ENCODE peak calls at places on chromosomes 2 and 18, in nine cellular contexts. One of them, this sample, is unnamed.

GRCh38 chr2:29295843-29296242 is 180.6 kb downstream of the CLIP4 start:
- DNase-seq in fibroblast of the conjunctiva: no peak
- DNase-seq in GM06990: no peak
- DNase-seq in dermis microvascular lymphatic vessel endothelial cell: no peak
- DNase-seq in AG04450: no peak
- DNase-seq in HCT116: peak
- DNase-seq in GM04504: no peak
- DNase-seq in IMR-90: peak
- DNase-seq in islet precursor cell: no peak
- DNase-seq in this sample: peak

GRCh38 chr2:13227543-13227942 is 510.8 kb downstream of the TRIB2 start:
- DNase-seq in fibroblast of the conjunctiva: no peak
- DNase-seq in GM06990: no peak
- DNase-seq in dermis microvascular lymphatic vessel endothelial cell: no peak
- DNase-seq in AG04450: no peak
- DNase-seq in HCT116: no peak
- DNase-seq in GM04504: no peak
- DNase-seq in IMR-90: no peak
- DNase-seq in islet precursor cell: no peak
- DNase-seq in this sample: no peak

GRCh38 chr2:109609352-109610024 is 4.3 kb downstream of the SEPTIN10 start:
- DNase-seq in fibroblast of the conjunctiva: no peak
- DNase-seq in GM06990: no peak
- DNase-seq in dermis microvascular lymphatic vessel endothelial cell: no peak
- DNase-seq in AG04450: no peak
- DNase-seq in HCT116: peak
- DNase-seq in GM04504: peak
- DNase-seq in IMR-90: peak
- DNase-seq in islet precursor cell: peak
- DNase-seq in this sample: peak

GRCh38 chr2:20541305-20541640 is 94.4 kb downstream of the RHOB start:
- DNase-seq in fibroblast of the conjunctiva: no peak
- DNase-seq in GM06990: no peak
- DNase-seq in dermis microvascular lymphatic vessel endothelial cell: no peak
- DNase-seq in AG04450: no peak
- DNase-seq in HCT116: no peak
- DNase-seq in GM04504: no peak
- DNase-seq in IMR-90: no peak
- DNase-seq in islet precursor cell: no peak
- DNase-seq in this sample: no peak

GRCh38 chr18:51009071-51009470 is 20.9 kb upstream of the SMAD4 start:
- DNase-seq in fibroblast of the conjunctiva: no peak
- DNase-seq in GM06990: no peak
- DNase-seq in dermis microvascular lymphatic vessel endothelial cell: no peak
- DNase-seq in AG04450: no peak
- DNase-seq in HCT116: no peak
- DNase-seq in GM04504: no peak
- DNase-seq in IMR-90: peak
- DNase-seq in islet precursor cell: no peak
- DNase-seq in this sample: peak

GRCh38 chr2:85976106-85976920 is 87.5 kb upstream of the ST3GAL5 start:
- DNase-seq in fibroblast of the conjunctiva: no peak
- DNase-seq in GM06990: no peak
- DNase-seq in dermis microvascular lymphatic vessel endothelial cell: no peak
- DNase-seq in AG04450: no peak
- DNase-seq in HCT116: no peak
- DNase-seq in GM04504: no peak
- DNase-seq in IMR-90: no peak
- DNase-seq in islet precursor cell: peak
- DNase-seq in this sample: no peak

GRCh38 chr18:63970803-63971191 is 916 bp downstream of the SERPINB8 start:
- DNase-seq in fibroblast of the conjunctiva: no peak
- DNase-seq in GM06990: no peak
- DNase-seq in dermis microvascular lymphatic vessel endothelial cell: no peak
- DNase-seq in AG04450: no peak
- DNase-seq in HCT116: no peak
- DNase-seq in GM04504: no peak
- DNase-seq in IMR-90: peak
- DNase-seq in islet precursor cell: peak
- DNase-seq in this sample: peak

GRCh38 chr2:10956006-10956790 is 44.5 kb downstream of the KCNF1 start:
- DNase-seq in fibroblast of the conjunctiva: no peak
- DNase-seq in GM06990: no peak
- DNase-seq in dermis microvascular lymphatic vessel endothelial cell: no peak
- DNase-seq in AG04450: no peak
- DNase-seq in HCT116: no peak
- DNase-seq in GM04504: no peak
- DNase-seq in IMR-90: no peak
- DNase-seq in islet precursor cell: no peak
- DNase-seq in this sample: no peak

GRCh38 chr2:44358498-44358897 is 2.8 kb downstream of the PREPL start:
- DNase-seq in fibroblast of the conjunctiva: no peak
- DNase-seq in GM06990: peak
- DNase-seq in dermis microvascular lymphatic vessel endothelial cell: no peak
- DNase-seq in AG04450: no peak
- DNase-seq in HCT116: no peak
- DNase-seq in GM04504: no peak
- DNase-seq in IMR-90: peak
- DNase-seq in islet precursor cell: no peak
- DNase-seq in this sample: peak

GRCh38 chr2:237921967-237922492 is 44.8 kb upstream of the UBE2F start:
- DNase-seq in fibroblast of the conjunctiva: no peak
- DNase-seq in GM06990: no peak
- DNase-seq in dermis microvascular lymphatic vessel endothelial cell: no peak
- DNase-seq in AG04450: no peak
- DNase-seq in HCT116: no peak
- DNase-seq in GM04504: no peak
- DNase-seq in IMR-90: no peak
- DNase-seq in islet precursor cell: no peak
- DNase-seq in this sample: no peak

GRCh38 chr2:17000083-17000482 is 334.4 kb upstream of the CYRIA start:
- DNase-seq in fibroblast of the conjunctiva: no peak
- DNase-seq in GM06990: no peak
- DNase-seq in dermis microvascular lymphatic vessel endothelial cell: no peak
- DNase-seq in AG04450: no peak
- DNase-seq in HCT116: no peak
- DNase-seq in GM04504: no peak
- DNase-seq in IMR-90: no peak
- DNase-seq in islet precursor cell: no peak
- DNase-seq in this sample: no peak

GRCh38 chr2:61426267-61426897 is 44.5 kb downstream of the USP34 start:
- DNase-seq in fibroblast of the conjunctiva: peak
- DNase-seq in GM06990: peak
- DNase-seq in dermis microvascular lymphatic vessel endothelial cell: peak
- DNase-seq in AG04450: no peak
- DNase-seq in HCT116: peak
- DNase-seq in GM04504: no peak
- DNase-seq in IMR-90: no peak
- DNase-seq in islet precursor cell: peak
- DNase-seq in this sample: peak

GRCh38 chr2:218570850-218571249 is 2.2 kb downstream of the CNOT9 start:
- DNase-seq in fibroblast of the conjunctiva: no peak
- DNase-seq in GM06990: no peak
- DNase-seq in dermis microvascular lymphatic vessel endothelial cell: no peak
- DNase-seq in AG04450: no peak
- DNase-seq in HCT116: no peak
- DNase-seq in GM04504: no peak
- DNase-seq in IMR-90: peak
- DNase-seq in islet precursor cell: no peak
- DNase-seq in this sample: peak

GRCh38 chr2:32666704-32667103 is 38.9 kb downstream of the TTC27 start:
- DNase-seq in fibroblast of the conjunctiva: no peak
- DNase-seq in GM06990: no peak
- DNase-seq in dermis microvascular lymphatic vessel endothelial cell: no peak
- DNase-seq in AG04450: no peak
- DNase-seq in HCT116: no peak
- DNase-seq in GM04504: no peak
- DNase-seq in IMR-90: no peak
- DNase-seq in islet precursor cell: no peak
- DNase-seq in this sample: no peak

GRCh38 chr2:211181626-211182025 is 625.2 kb downstream of the CPS1 start:
- DNase-seq in fibroblast of the conjunctiva: no peak
- DNase-seq in GM06990: no peak
- DNase-seq in dermis microvascular lymphatic vessel endothelial cell: no peak
- DNase-seq in AG04450: no peak
- DNase-seq in HCT116: no peak
- DNase-seq in GM04504: no peak
- DNase-seq in IMR-90: no peak
- DNase-seq in islet precursor cell: peak
- DNase-seq in this sample: no peak

GRCh38 chr2:80459028-80459427 is 154.5 kb upstream of the LRRTM1 start:
- DNase-seq in fibroblast of the conjunctiva: no peak
- DNase-seq in GM06990: no peak
- DNase-seq in dermis microvascular lymphatic vessel endothelial cell: no peak
- DNase-seq in AG04450: no peak
- DNase-seq in HCT116: no peak
- DNase-seq in GM04504: no peak
- DNase-seq in IMR-90: no peak
- DNase-seq in islet precursor cell: no peak
- DNase-seq in this sample: peak

GRCh38 chr2:107735206-107735605 is 91.5 kb upstream of the RGPD4 start:
- DNase-seq in fibroblast of the conjunctiva: no peak
- DNase-seq in GM06990: no peak
- DNase-seq in dermis microvascular lymphatic vessel endothelial cell: no peak
- DNase-seq in AG04450: no peak
- DNase-seq in HCT116: no peak
- DNase-seq in GM04504: no peak
- DNase-seq in IMR-90: no peak
- DNase-seq in islet precursor cell: no peak
- DNase-seq in this sample: no peak

GRCh38 chr2:97699765-97700444 is 13.5 kb upstream of the ZAP70 start:
- DNase-seq in fibroblast of the conjunctiva: peak
- DNase-seq in GM06990: no peak
- DNase-seq in dermis microvascular lymphatic vessel endothelial cell: peak
- DNase-seq in AG04450: peak
- DNase-seq in HCT116: peak
- DNase-seq in GM04504: peak
- DNase-seq in IMR-90: peak
- DNase-seq in islet precursor cell: peak
- DNase-seq in this sample: peak

GRCh38 chr2:168466834-168467565 is 10.9 kb downstream of the CERS6 start:
- DNase-seq in fibroblast of the conjunctiva: no peak
- DNase-seq in GM06990: no peak
- DNase-seq in dermis microvascular lymphatic vessel endothelial cell: no peak
- DNase-seq in AG04450: no peak
- DNase-seq in HCT116: no peak
- DNase-seq in GM04504: no peak
- DNase-seq in IMR-90: no peak
- DNase-seq in islet precursor cell: no peak
- DNase-seq in this sample: no peak

GRCh38 chr2:113709022-113709421 is 47.4 kb downstream of the SLC35F5 start:
- DNase-seq in fibroblast of the conjunctiva: no peak
- DNase-seq in GM06990: no peak
- DNase-seq in dermis microvascular lymphatic vessel endothelial cell: no peak
- DNase-seq in AG04450: no peak
- DNase-seq in HCT116: no peak
- DNase-seq in GM04504: no peak
- DNase-seq in IMR-90: no peak
- DNase-seq in islet precursor cell: no peak
- DNase-seq in this sample: no peak

GRCh38 chr18:422966-423365 is 77.5 kb downstream of the COLEC12 start:
- DNase-seq in fibroblast of the conjunctiva: no peak
- DNase-seq in GM06990: no peak
- DNase-seq in dermis microvascular lymphatic vessel endothelial cell: no peak
- DNase-seq in AG04450: no peak
- DNase-seq in HCT116: no peak
- DNase-seq in GM04504: no peak
- DNase-seq in IMR-90: no peak
- DNase-seq in islet precursor cell: no peak
- DNase-seq in this sample: no peak

GRCh38 chr2:84861539-84861938 is 19.3 kb downstream of the TRABD2A start:
- DNase-seq in fibroblast of the conjunctiva: no peak
- DNase-seq in GM06990: no peak
- DNase-seq in dermis microvascular lymphatic vessel endothelial cell: no peak
- DNase-seq in AG04450: no peak
- DNase-seq in HCT116: no peak
- DNase-seq in GM04504: no peak
- DNase-seq in IMR-90: no peak
- DNase-seq in islet precursor cell: peak
- DNase-seq in this sample: no peak

GRCh38 chr2:151478011-151478410 is 68.3 kb downstream of the RIF1 start:
- DNase-seq in fibroblast of the conjunctiva: no peak
- DNase-seq in GM06990: no peak
- DNase-seq in dermis microvascular lymphatic vessel endothelial cell: no peak
- DNase-seq in AG04450: peak
- DNase-seq in HCT116: no peak
- DNase-seq in GM04504: no peak
- DNase-seq in IMR-90: peak
- DNase-seq in islet precursor cell: no peak
- DNase-seq in this sample: peak

GRCh38 chr2:6499691-6500090 is 366.0 kb downstream of the CMPK2 start:
- DNase-seq in fibroblast of the conjunctiva: no peak
- DNase-seq in GM06990: no peak
- DNase-seq in dermis microvascular lymphatic vessel endothelial cell: no peak
- DNase-seq in AG04450: no peak
- DNase-seq in HCT116: no peak
- DNase-seq in GM04504: no peak
- DNase-seq in IMR-90: no peak
- DNase-seq in islet precursor cell: no peak
- DNase-seq in this sample: no peak

GRCh38 chr2:43236256-43236655 is 9.8 kb upstream of the ZFP36L2 start:
- DNase-seq in fibroblast of the conjunctiva: no peak
- DNase-seq in GM06990: no peak
- DNase-seq in dermis microvascular lymphatic vessel endothelial cell: no peak
- DNase-seq in AG04450: no peak
- DNase-seq in HCT116: no peak
- DNase-seq in GM04504: no peak
- DNase-seq in IMR-90: no peak
- DNase-seq in islet precursor cell: peak
- DNase-seq in this sample: no peak

GRCh38 chr2:128405467-128405900 is 86.8 kb upstream of the HS6ST1 start:
- DNase-seq in fibroblast of the conjunctiva: no peak
- DNase-seq in GM06990: no peak
- DNase-seq in dermis microvascular lymphatic vessel endothelial cell: no peak
- DNase-seq in AG04450: no peak
- DNase-seq in HCT116: no peak
- DNase-seq in GM04504: no peak
- DNase-seq in IMR-90: no peak
- DNase-seq in islet precursor cell: no peak
- DNase-seq in this sample: no peak